ENCODE peak calls at places on chromosomes 3 and 15, in eight cellular contexts. A is left kidney, U is fibroblast of pulmonary artery, P is NCI-H460, Q is occipital lobe, Y is HepG2, G is activated T-cell treated with anti-CD3 and anti-CD28 coated beads for 24 hours, L is M059J. W is an unnamed sample.

GRCh38 chr3:126126811-126127431 is 43.0 kb upstream of the SLC41A3 start:
- DNase-seq in A (no peak), U (no peak), P (no peak), Q (no peak), Y (no peak), G (no peak), L (no peak), W (no peak)

GRCh38 chr3:41418961-41419691 is 219.8 kb downstream of the CTNNB1 start:
- DNase-seq in A (no peak), U (peak), P (peak), Q (no peak), Y (peak), G (no peak), L (peak), W (no peak)

GRCh38 chr3:65146149-65146548 is 458.3 kb upstream of the ADAMTS9 start:
- DNase-seq in A (peak), U (no peak), P (no peak), Q (no peak), Y (no peak), G (no peak), L (peak), W (no peak)

GRCh38 chr15:78968539-78969271 is 23.9 kb upstream of the CTSH start:
- DNase-seq in A (peak), U (no peak), P (no peak), Q (no peak), Y (no peak), G (no peak), L (no peak), W (no peak)

GRCh38 chr3:53186726-53187125 is 25.7 kb downstream of the PRKCD start:
- DNase-seq in A (no peak), U (no peak), P (no peak), Q (no peak), Y (no peak), G (no peak), L (no peak), W (no peak)

GRCh38 chr3:43290961-43291360 is 4.6 kb downstream of the SNRK start:
- DNase-seq in A (no peak), U (peak), P (no peak), Q (no peak), Y (no peak), G (no peak), L (no peak), W (no peak)

GRCh38 chr15:98830034-98830634 is 177.5 kb downstream of the PGPEP1L start:
- DNase-seq in A (no peak), U (no peak), P (no peak), Q (no peak), Y (no peak), G (no peak), L (no peak), W (no peak)

GRCh38 chr3:186400677-186401076 is 38.6 kb upstream of the DGKG start:
- DNase-seq in A (no peak), U (no peak), P (no peak), Q (no peak), Y (no peak), G (no peak), L (peak), W (no peak)

GRCh38 chr3:43870110-43870509 is 179.4 kb downstream of the ABHD5 start:
- DNase-seq in A (no peak), U (peak), P (no peak), Q (peak), Y (no peak), G (no peak), L (peak), W (no peak)